ENCODE peak calls at places on chromosomes 1 and 21, in seven cellular contexts. One of them, this sample, is unnamed.

GRCh38 chr1:162316187-162316586 is 60.5 kb downstream of the SPATA46 start:
- DNase-seq in fibroblast of villous mesenchyme: no peak
- DNase-seq in OCI-LY7: no peak
- DNase-seq in nephron progenitor cell: no peak
- DNase-seq in GM06990: no peak
- DNase-seq in psoas muscle: no peak
- DNase-seq in cardiac fibroblast: no peak
- DNase-seq in this sample: no peak

GRCh38 chr1:111747282-111747734 is 8.1 kb upstream of the INKA2 start:
- DNase-seq in cardiac fibroblast: peak
- DNase-seq in GM06990: peak
- DNase-seq in psoas muscle: no peak
- DNase-seq in OCI-LY7: peak
- DNase-seq in nephron progenitor cell: peak
- DNase-seq in fibroblast of villous mesenchyme: peak
- DNase-seq in this sample: peak

GRCh38 chr21:41280115-41280919 is 36.3 kb upstream of the FAM3B start:
- DNase-seq in fibroblast of villous mesenchyme: peak
- DNase-seq in GM06990: no peak
- DNase-seq in nephron progenitor cell: no peak
- DNase-seq in OCI-LY7: no peak
- DNase-seq in cardiac fibroblast: peak
- DNase-seq in psoas muscle: no peak
- DNase-seq in this sample: no peak

GRCh38 chr1:41724248-41724647 is 194.5 kb downstream of the HIVEP3 start:
- DNase-seq in nephron progenitor cell: no peak
- DNase-seq in GM06990: no peak
- DNase-seq in fibroblast of villous mesenchyme: no peak
- DNase-seq in cardiac fibroblast: peak
- DNase-seq in psoas muscle: no peak
- DNase-seq in OCI-LY7: no peak
- DNase-seq in this sample: no peak

GRCh38 chr1:247118946-247119446 is 14.8 kb upstream of the ZNF669 start:
- DNase-seq in cardiac fibroblast: peak
- DNase-seq in nephron progenitor cell: peak
- DNase-seq in fibroblast of villous mesenchyme: no peak
- DNase-seq in psoas muscle: no peak
- DNase-seq in GM06990: peak
- DNase-seq in OCI-LY7: peak
- DNase-seq in this sample: peak

GRCh38 chr1:234217316-234217840 is 155.9 kb upstream of the COA6 start:
- DNase-seq in fibroblast of villous mesenchyme: no peak
- DNase-seq in nephron progenitor cell: no peak
- DNase-seq in GM06990: no peak
- DNase-seq in cardiac fibroblast: no peak
- DNase-seq in OCI-LY7: no peak
- DNase-seq in psoas muscle: no peak
- DNase-seq in this sample: no peak

GRCh38 chr1:78070758-78071157 is 25.0 kb downstream of the GIPC2 start:
- DNase-seq in cardiac fibroblast: peak
- DNase-seq in nephron progenitor cell: no peak
- DNase-seq in GM06990: peak
- DNase-seq in OCI-LY7: no peak
- DNase-seq in fibroblast of villous mesenchyme: peak
- DNase-seq in psoas muscle: no peak
- DNase-seq in this sample: no peak

GRCh38 chr1:109988349-109988914 is 3.9 kb downstream of the AHCYL1 start:
- DNase-seq in GM06990: no peak
- DNase-seq in OCI-LY7: no peak
- DNase-seq in nephron progenitor cell: no peak
- DNase-seq in fibroblast of villous mesenchyme: no peak
- DNase-seq in psoas muscle: no peak
- DNase-seq in cardiac fibroblast: no peak
- DNase-seq in this sample: no peak

GRCh38 chr21:42305707-42306147 is 9.5 kb downstream of the TFF3 start:
- DNase-seq in fibroblast of villous mesenchyme: no peak
- DNase-seq in psoas muscle: no peak
- DNase-seq in cardiac fibroblast: no peak
- DNase-seq in GM06990: no peak
- DNase-seq in nephron progenitor cell: no peak
- DNase-seq in OCI-LY7: no peak
- DNase-seq in this sample: no peak

GRCh38 chr1:2230781-2231666 is 2.9 kb downstream of the SKI start:
- DNase-seq in OCI-LY7: no peak
- DNase-seq in GM06990: no peak
- DNase-seq in fibroblast of villous mesenchyme: peak
- DNase-seq in nephron progenitor cell: no peak
- DNase-seq in cardiac fibroblast: no peak
- DNase-seq in psoas muscle: peak
- DNase-seq in this sample: peak

GRCh38 chr1:147924813-147925212 is 3.4 kb upstream of the GPR89B start:
- DNase-seq in cardiac fibroblast: no peak
- DNase-seq in fibroblast of villous mesenchyme: no peak
- DNase-seq in nephron progenitor cell: no peak
- DNase-seq in OCI-LY7: no peak
- DNase-seq in GM06990: no peak
- DNase-seq in psoas muscle: no peak
- DNase-seq in this sample: no peak

GRCh38 chr1:234772345-234773147 is 162.6 kb upstream of the IRF2BP2 start:
- DNase-seq in fibroblast of villous mesenchyme: peak
- DNase-seq in nephron progenitor cell: no peak
- DNase-seq in cardiac fibroblast: peak
- DNase-seq in OCI-LY7: peak
- DNase-seq in psoas muscle: peak
- DNase-seq in GM06990: peak
- DNase-seq in this sample: peak

GRCh38 chr1:154178006-154178405 is 13.9 kb downstream of the TPM3 start:
- DNase-seq in nephron progenitor cell: no peak
- DNase-seq in fibroblast of villous mesenchyme: no peak
- DNase-seq in OCI-LY7: no peak
- DNase-seq in GM06990: no peak
- DNase-seq in psoas muscle: no peak
- DNase-seq in cardiac fibroblast: peak
- DNase-seq in this sample: peak

GRCh38 chr1:241411056-241411775 is 54.2 kb upstream of the RGS7 start:
- DNase-seq in nephron progenitor cell: no peak
- DNase-seq in fibroblast of villous mesenchyme: peak
- DNase-seq in GM06990: no peak
- DNase-seq in cardiac fibroblast: no peak
- DNase-seq in psoas muscle: no peak
- DNase-seq in OCI-LY7: no peak
- DNase-seq in this sample: no peak

GRCh38 chr1:69077633-69078032 is 490.1 kb upstream of the LRRC7 start:
- DNase-seq in GM06990: no peak
- DNase-seq in cardiac fibroblast: no peak
- DNase-seq in nephron progenitor cell: no peak
- DNase-seq in OCI-LY7: no peak
- DNase-seq in fibroblast of villous mesenchyme: no peak
- DNase-seq in psoas muscle: no peak
- DNase-seq in this sample: no peak

GRCh38 chr1:17599301-17600300 is 60.1 kb downstream of the ARHGEF10L start:
- DNase-seq in cardiac fibroblast: no peak
- DNase-seq in fibroblast of villous mesenchyme: no peak
- DNase-seq in GM06990: no peak
- DNase-seq in OCI-LY7: no peak
- DNase-seq in psoas muscle: no peak
- DNase-seq in nephron progenitor cell: no peak
- DNase-seq in this sample: no peak

GRCh38 chr1:115429242-115429641 is 91.2 kb upstream of the NGF start:
- DNase-seq in nephron progenitor cell: no peak
- DNase-seq in fibroblast of villous mesenchyme: no peak
- DNase-seq in psoas muscle: no peak
- DNase-seq in cardiac fibroblast: no peak
- DNase-seq in GM06990: no peak
- DNase-seq in OCI-LY7: no peak
- DNase-seq in this sample: no peak

GRCh38 chr1:59804301-59804700 is 10.4 kb upstream of the HOOK1 start:
- DNase-seq in nephron progenitor cell: no peak
- DNase-seq in OCI-LY7: no peak
- DNase-seq in fibroblast of villous mesenchyme: no peak
- DNase-seq in GM06990: no peak
- DNase-seq in psoas muscle: no peak
- DNase-seq in cardiac fibroblast: no peak
- DNase-seq in this sample: no peak

GRCh38 chr1:212743901-212744475 is 44.3 kb upstream of the BATF3 start:
- DNase-seq in nephron progenitor cell: no peak
- DNase-seq in GM06990: no peak
- DNase-seq in cardiac fibroblast: no peak
- DNase-seq in psoas muscle: no peak
- DNase-seq in OCI-LY7: no peak
- DNase-seq in fibroblast of villous mesenchyme: peak
- DNase-seq in this sample: no peak

GRCh38 chr1:154720328-154721301 is 112.6 kb upstream of the ADAR start:
- DNase-seq in GM06990: no peak
- DNase-seq in fibroblast of villous mesenchyme: no peak
- DNase-seq in psoas muscle: no peak
- DNase-seq in nephron progenitor cell: no peak
- DNase-seq in OCI-LY7: no peak
- DNase-seq in cardiac fibroblast: no peak
- DNase-seq in this sample: no peak

GRCh38 chr1:175548774-175549173 is 194.6 kb downstream of the TNR start:
- DNase-seq in GM06990: no peak
- DNase-seq in psoas muscle: no peak
- DNase-seq in OCI-LY7: no peak
- DNase-seq in nephron progenitor cell: no peak
- DNase-seq in fibroblast of villous mesenchyme: no peak
- DNase-seq in cardiac fibroblast: peak
- DNase-seq in this sample: no peak

GRCh38 chr1:107570768-107571167 is 394.2 kb downstream of the VAV3 start:
- DNase-seq in fibroblast of villous mesenchyme: no peak
- DNase-seq in OCI-LY7: no peak
- DNase-seq in cardiac fibroblast: no peak
- DNase-seq in GM06990: no peak
- DNase-seq in psoas muscle: no peak
- DNase-seq in nephron progenitor cell: no peak
- DNase-seq in this sample: no peak

GRCh38 chr1:175839678-175840669 is 96.6 kb upstream of the TNR start:
- DNase-seq in fibroblast of villous mesenchyme: peak
- DNase-seq in psoas muscle: no peak
- DNase-seq in cardiac fibroblast: no peak
- DNase-seq in GM06990: no peak
- DNase-seq in nephron progenitor cell: no peak
- DNase-seq in OCI-LY7: no peak
- DNase-seq in this sample: peak

GRCh38 chr1:222283147-222283768 is 264.6 kb downstream of the HHIPL2 start:
- DNase-seq in OCI-LY7: no peak
- DNase-seq in nephron progenitor cell: no peak
- DNase-seq in cardiac fibroblast: peak
- DNase-seq in GM06990: no peak
- DNase-seq in psoas muscle: no peak
- DNase-seq in fibroblast of villous mesenchyme: peak
- DNase-seq in this sample: no peak

GRCh38 chr1:108704501-108704900 is 8.2 kb upstream of the FNDC7 start:
- DNase-seq in fibroblast of villous mesenchyme: peak
- DNase-seq in OCI-LY7: no peak
- DNase-seq in nephron progenitor cell: no peak
- DNase-seq in cardiac fibroblast: peak
- DNase-seq in GM06990: no peak
- DNase-seq in psoas muscle: no peak
- DNase-seq in this sample: peak

GRCh38 chr1:29984107-29984506 is 739.3 kb downstream of the MATN1 start:
- DNase-seq in psoas muscle: no peak
- DNase-seq in nephron progenitor cell: no peak
- DNase-seq in fibroblast of villous mesenchyme: no peak
- DNase-seq in cardiac fibroblast: no peak
- DNase-seq in OCI-LY7: no peak
- DNase-seq in GM06990: no peak
- DNase-seq in this sample: no peak

GRCh38 chr1:171355727-171356126 is 41.7 kb downstream of the FMO4 start:
- DNase-seq in GM06990: no peak
- DNase-seq in nephron progenitor cell: no peak
- DNase-seq in fibroblast of villous mesenchyme: no peak
- DNase-seq in cardiac fibroblast: peak
- DNase-seq in OCI-LY7: no peak
- DNase-seq in psoas muscle: no peak
- DNase-seq in this sample: no peak

GRCh38 chr21:43782741-43783700 is 6.4 kb upstream of the RRP1 start:
- DNase-seq in cardiac fibroblast: peak
- DNase-seq in nephron progenitor cell: no peak
- DNase-seq in fibroblast of villous mesenchyme: no peak
- DNase-seq in OCI-LY7: no peak
- DNase-seq in psoas muscle: no peak
- DNase-seq in GM06990: no peak
- DNase-seq in this sample: peak

GRCh38 chr1:85137660-85138059 is 63.2 kb downstream of the SYDE2 start:
- DNase-seq in psoas muscle: no peak
- DNase-seq in GM06990: no peak
- DNase-seq in nephron progenitor cell: no peak
- DNase-seq in fibroblast of villous mesenchyme: no peak
- DNase-seq in cardiac fibroblast: no peak
- DNase-seq in OCI-LY7: no peak
- DNase-seq in this sample: no peak

GRCh38 chr1:26822737-26823395 is 3.6 kb upstream of the ZDHHC18 start:
- DNase-seq in cardiac fibroblast: no peak
- DNase-seq in nephron progenitor cell: no peak
- DNase-seq in OCI-LY7: peak
- DNase-seq in fibroblast of villous mesenchyme: no peak
- DNase-seq in psoas muscle: no peak
- DNase-seq in GM06990: no peak
- DNase-seq in this sample: no peak
- TF ChIP-seq CTCF in cardiac fibroblast: no peak
- TF ChIP-seq CTCF in nephron progenitor cell: no peak
- TF ChIP-seq CTCF in OCI-LY7: no peak
- TF ChIP-seq CTCF in fibroblast of villous mesenchyme: no peak
- TF ChIP-seq CTCF in psoas muscle: no peak
- TF ChIP-seq CTCF in GM06990: no peak
- TF ChIP-seq CTCF in this sample: no peak

DNA sequence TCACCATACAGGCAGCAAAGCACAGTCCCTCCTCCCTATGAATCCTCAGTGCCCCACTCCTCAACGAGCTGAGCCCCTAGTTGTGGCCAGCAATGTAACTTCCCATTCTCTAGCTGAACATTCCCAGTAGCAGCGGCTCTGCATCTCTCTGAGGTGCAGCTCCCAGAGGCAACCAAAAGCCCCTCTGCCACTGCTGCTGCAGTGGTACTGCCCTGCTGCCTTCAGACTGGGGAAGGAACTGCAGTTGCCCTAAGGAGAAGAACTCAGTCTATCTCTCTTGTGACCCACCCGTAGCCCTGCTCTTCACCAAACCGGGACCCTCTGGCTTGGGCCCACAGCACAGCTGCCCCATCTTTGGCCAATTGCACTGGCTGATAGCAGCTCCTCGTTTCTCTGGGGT is 31.6 kb downstream of the PYHIN1 start:
- DNase-seq in GM06990: no peak
- DNase-seq in OCI-LY7: no peak
- DNase-seq in psoas muscle: no peak
- DNase-seq in fibroblast of villous mesenchyme: no peak
- DNase-seq in cardiac fibroblast: no peak
- DNase-seq in nephron progenitor cell: no peak
- DNase-seq in this sample: no peak
- TF ChIP-seq CTCF in GM06990: no peak
- TF ChIP-seq CTCF in OCI-LY7: no peak
- TF ChIP-seq CTCF in psoas muscle: no peak
- TF ChIP-seq CTCF in fibroblast of villous mesenchyme: no peak
- TF ChIP-seq CTCF in cardiac fibroblast: no peak
- TF ChIP-seq CTCF in nephron progenitor cell: no peak
- TF ChIP-seq CTCF in this sample: no peak

GRCh38 chr1:215269955-215270354 is 187.4 kb downstream of the KCNK2 start:
- DNase-seq in GM06990: no peak
- DNase-seq in cardiac fibroblast: no peak
- DNase-seq in fibroblast of villous mesenchyme: no peak
- DNase-seq in OCI-LY7: no peak
- DNase-seq in nephron progenitor cell: no peak
- DNase-seq in psoas muscle: no peak
- DNase-seq in this sample: no peak
- TF ChIP-seq CTCF in GM06990: no peak
- TF ChIP-seq CTCF in cardiac fibroblast: no peak
- TF ChIP-seq CTCF in fibroblast of villous mesenchyme: no peak
- TF ChIP-seq CTCF in OCI-LY7: no peak
- TF ChIP-seq CTCF in nephron progenitor cell: no peak
- TF ChIP-seq CTCF in psoas muscle: no peak
- TF ChIP-seq CTCF in this sample: no peak

GRCh38 chr1:218585565-218586184 is 240.5 kb downstream of the TGFB2 start:
- DNase-seq in psoas muscle: no peak
- DNase-seq in OCI-LY7: no peak
- DNase-seq in fibroblast of villous mesenchyme: peak
- DNase-seq in GM06990: no peak
- DNase-seq in cardiac fibroblast: peak
- DNase-seq in nephron progenitor cell: peak
- DNase-seq in this sample: no peak
- TF ChIP-seq CTCF in psoas muscle: no peak
- TF ChIP-seq CTCF in OCI-LY7: no peak
- TF ChIP-seq CTCF in fibroblast of villous mesenchyme: no peak
- TF ChIP-seq CTCF in GM06990: no peak
- TF ChIP-seq CTCF in cardiac fibroblast: no peak
- TF ChIP-seq CTCF in nephron progenitor cell: no peak
- TF ChIP-seq CTCF in this sample: no peak

This sample was measured in activated CD8-positive, alpha-beta T cell treated with anti-CD3 and anti-CD28 coated beads for 36 hours.